ENCODE peak calls at places on chromosomes 16 and 17, in four cellular contexts. P, I, O and G are unnamed samples.

GRCh38 chr16:15949210-15950166 is at the start of gene ABCC1:
- DNase-seq in P (peak; percentile 62), I (peak; percentile 58), O (peak; percentile 50), G (peak; percentile 26)

GRCh38 chr17:28717578-28718316 is at the start of gene RAB34:
- DNase-seq in P (peak; percentile 84), I (peak; percentile 66), O (no peak), G (peak; percentile 11)

GRCh38 chr16:11141409-11142260 is 114.4 kb downstream of the SOCS1 start:
- DNase-seq in P (no peak), I (no peak), O (no peak), G (no peak)

GRCh38 chr17:83145358-83145738 is 65.9 kb downstream of the METRNL start:
- DNase-seq in P (no peak), I (no peak), O (no peak), G (no peak)

GRCh38 chr17:60720763-60721531 is 43.3 kb downstream of the BCAS3 start:
- DNase-seq in P (peak; percentile 79), I (peak; percentile 46), O (peak; percentile 24), G (peak; percentile 17)

GRCh38 chr17:10031606-10032005 is 126.5 kb upstream of the RCVRN start:
- DNase-seq in P (no peak), I (no peak), O (no peak), G (no peak)

GRCh38 chr17:27741361-27741861 is 58.9 kb downstream of the NOS2 start:
- DNase-seq in P (no peak), I (no peak), O (no peak), G (no peak)

GRCh38 chr16:9136596-9136995 is 45.2 kb downstream of the HAPSTR1 start:
- DNase-seq in P (no peak), I (no peak), O (no peak), G (no peak)

GRCh38 chr16:87576191-87576590 is 26.1 kb upstream of the JPH3 start:
- DNase-seq in P (no peak), I (no peak), O (no peak), G (no peak)